ENCODE peak calls at places on chromosomes 2 and 18, in four cellular contexts. F is ACHN; I is breast epithelium; J is activated CD4-positive, alpha-beta T cell treated with anti-CD3 and anti-CD28 coated beads for 36 hours. E is an unnamed sample.

GRCh38 chr2:29481313-29481712 is 366.1 kb downstream of the CLIP4 start:
- DNase-seq in J (no peak), F (no peak), I (no peak), E (peak)

GRCh38 chr2:223260681-223261080 is 208.7 kb downstream of the KCNE4 start:
- DNase-seq in J (no peak), I (no peak), F (no peak), E (no peak)

GRCh38 chr2:214737188-214737587 is 72.3 kb downstream of the BARD1 start:
- DNase-seq in J (no peak), F (no peak), I (no peak), E (no peak)

GRCh38 chr2:238649123-238649522 is 198.8 kb upstream of the TWIST2 start:
- DNase-seq in J (no peak), F (no peak), I (no peak), E (no peak)

GRCh38 chr18:48924621-48925601 is 25.9 kb downstream of the SMAD7 start:
- DNase-seq in F (no peak), I (no peak), J (peak), E (no peak)

GRCh38 chr2:83069724-83070123 is 1389.4 kb downstream of the SUCLG1 start:
- DNase-seq in I (no peak), J (no peak), F (no peak), E (no peak)

GRCh38 chr2:121387591-121388325 is 102.8 kb upstream of the TFCP2L1 start:
- DNase-seq in J (no peak), F (peak), I (no peak), E (no peak)

GRCh38 chr2:6917761-6918421 is 679 bp downstream of the RNF144A start:
- DNase-seq in J (no peak), I (no peak), F (no peak), E (no peak)

GRCh38 chr18:22330508-22330907 is 87.2 kb downstream of the CTAGE1 start:
- DNase-seq in J (no peak), I (no peak), F (no peak), E (no peak)